ENCODE peak calls at places on chromosome 5, in four cellular contexts. Z is Peyer's patch, C is right lobe of liver, J is cardiac muscle cell. B is an unnamed sample. For H3K4me1, the result is how much of the 10 kb centered on the place peaks cover.

GRCh38 chr5:80937591-80937990 is 22.6 kb upstream of the RASGRF2 start:
- DNase-seq in Z (no peak), C (no peak), J (no peak), B (no peak)

GRCh38 chr5:87850843-87851242 is 417.8 kb downstream of the TMEM161B start:
- DNase-seq in Z (no peak), C (no peak), J (no peak), B (no peak)

GRCh38 chr5:123429993-123430392 is 6.8 kb upstream of the CEP120 start:
- DNase-seq in Z (no peak), C (no peak), J (no peak), B (no peak)

GRCh38 chr5:57824047-57824446 is 341.4 kb upstream of the ACTBL2 start:
- DNase-seq in Z (no peak), C (no peak), J (no peak), B (no peak)

GRCh38 chr5:127962491-127962890 is 121.1 kb upstream of the SLC12A2 start:
- DNase-seq in Z (no peak), C (no peak), J (no peak), B (no peak)

GRCh38 chr5:121949885-121950284 is 11.9 kb upstream of the SRFBP1 start:
- DNase-seq in Z (no peak), C (no peak), J (peak), B (no peak)

GRCh38 chr5:17400724-17401508 is 97.1 kb upstream of the TAF11L2 start:
- DNase-seq in Z (no peak), C (no peak), J (no peak), B (no peak)

GRCh38 chr5:18744990-18745590 is 1110.8 kb downstream of the TAF11L14 start:
- DNase-seq in Z (no peak), C (no peak), J (no peak), B (no peak)

GRCh38 chr5:108687599-108688220 is 60.0 kb upstream of the FER start:
- DNase-seq in Z (no peak), C (no peak), J (no peak), B (no peak)

GRCh38 chr5:149794338-149795023 is 64.4 kb downstream of the PPARGC1B start:
- DNase-seq in Z (no peak), C (no peak), J (peak), B (no peak)
- H3K4me1 ChIP-seq in Z (under half), C (under half), J (under half), B (under half)

DNA sequence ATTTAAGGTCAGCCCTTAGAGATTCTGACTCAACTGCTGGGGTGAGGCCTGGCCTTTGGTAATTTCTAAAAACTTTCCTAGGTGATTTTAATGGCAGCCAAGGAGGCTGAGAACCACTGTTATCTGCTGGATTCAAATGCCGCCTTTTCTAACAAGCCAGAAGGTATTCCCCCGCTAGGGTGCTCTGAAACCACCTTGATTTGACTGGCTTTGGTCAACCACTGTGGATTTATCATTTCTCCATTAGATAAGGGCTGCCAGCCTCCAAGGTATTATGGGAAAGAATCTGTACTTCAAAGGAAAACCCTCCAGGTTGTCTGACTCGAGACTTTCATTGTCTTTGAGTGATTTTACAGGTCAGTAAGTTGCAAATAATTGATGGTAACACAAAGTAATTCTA is 4.3 kb downstream of the ANXA6 start:
- DNase-seq in Z (no peak), C (no peak), J (no peak), B (no peak)
- H3K4me1 ChIP-seq in Z (half or more), C (under half), J (half or more), B (under half)

GRCh38 chr5:172918421-172919371 is 40.5 kb upstream of the RPL26L1 start:
- DNase-seq in Z (no peak), C (no peak), J (no peak), B (no peak)
- H3K4me1 ChIP-seq in Z (under half), C (under half), J (under half), B (under half)

GRCh38 chr5:79508354-79508753 is 5.6 kb downstream of the HOMER1 start:
- DNase-seq in Z (no peak), C (no peak), J (no peak), B (no peak)

GRCh38 chr5:79507251-79508205 is 6.4 kb downstream of the HOMER1 start:
- DNase-seq in Z (no peak), C (no peak), J (no peak), B (no peak)

GRCh38 chr5:79509244-79509880 is 4.6 kb downstream of the HOMER1 start:
- DNase-seq in Z (no peak), C (no peak), J (no peak), B (no peak)

GRCh38 chr5:79510638-79511037 is 3.3 kb downstream of the HOMER1 start:
- DNase-seq in Z (no peak), C (no peak), J (no peak), B (no peak)

GRCh38 chr5:79508794-79509193 is 5.1 kb downstream of the HOMER1 start:
- DNase-seq in Z (no peak), C (no peak), J (no peak), B (no peak)
- H3K4me1 ChIP-seq in Z (under half), C (under half), J (under half), B (under half)

DNA sequence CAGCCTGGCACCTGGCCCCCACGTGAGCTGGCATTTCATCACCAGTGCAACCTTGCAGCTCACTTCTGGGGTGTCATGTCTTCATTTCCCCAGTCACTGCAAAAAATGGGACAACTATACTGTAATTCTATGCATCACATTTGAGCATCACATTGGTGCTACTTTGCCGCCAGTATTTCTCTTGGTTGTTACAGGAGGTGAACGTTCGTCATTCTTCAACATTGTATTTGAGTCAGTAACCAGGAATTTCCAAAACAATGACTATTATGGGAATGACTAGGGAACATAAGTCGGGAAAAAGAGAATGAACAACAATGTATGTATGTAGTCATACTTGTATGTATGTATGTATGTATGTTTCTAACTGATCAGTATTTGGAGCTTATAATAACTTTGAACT is 1278.0 kb downstream of the EFNA5 start:
- DNase-seq in Z (no peak), C (no peak), J (no peak), B (no peak)
- H3K4me1 ChIP-seq in Z (under half), C (under half), J (under half), B (under half)

GRCh38 chr5:146206257-146206656 is 2.9 kb downstream of the RBM27 start:
- DNase-seq in Z (no peak), C (no peak), J (no peak), B (no peak)
- H3K4me1 ChIP-seq in Z (under half), C (under half), J (under half), B (under half)

DNA sequence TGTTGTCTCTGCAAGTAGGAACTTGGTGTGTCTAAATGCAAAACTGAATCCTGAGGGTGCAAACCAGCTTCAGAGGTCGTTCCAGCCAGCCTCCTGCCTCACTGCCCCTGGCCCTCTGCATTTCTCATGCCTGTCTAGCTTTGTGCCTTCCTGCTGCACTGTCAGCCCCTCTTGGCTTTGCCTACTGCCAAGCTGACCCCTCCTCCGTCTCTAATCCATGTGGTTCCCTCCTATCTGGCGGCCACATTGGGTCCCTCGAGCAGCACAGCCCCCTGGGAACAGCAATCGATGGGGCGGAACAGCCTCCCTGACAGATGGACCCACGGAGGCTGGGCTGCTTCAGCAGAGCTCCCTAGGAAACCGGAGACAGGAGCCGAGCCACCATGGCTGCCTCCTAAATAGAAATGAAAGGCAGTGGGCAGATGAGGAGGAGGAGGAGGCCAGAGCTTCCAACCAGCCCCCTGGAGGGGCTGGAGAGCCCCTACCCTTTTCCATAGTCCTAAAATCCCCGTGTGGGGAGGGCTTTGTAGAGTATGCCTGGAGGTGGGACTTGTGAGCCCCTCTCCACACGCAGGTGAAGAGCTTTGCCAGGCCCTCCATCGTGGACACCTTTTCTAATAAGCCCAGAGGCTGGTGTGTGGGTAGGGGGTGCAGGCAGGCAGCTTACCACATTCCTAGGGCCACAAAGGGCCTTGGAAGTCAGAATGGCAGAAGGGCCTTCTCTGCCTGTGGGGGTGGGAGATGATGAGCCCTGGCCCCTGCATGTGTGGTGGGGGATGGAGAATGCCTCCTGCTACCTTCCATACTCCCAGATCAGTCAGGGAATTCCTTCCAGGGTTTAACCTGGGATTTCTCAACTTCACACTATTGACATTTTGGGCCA is 9.2 kb upstream of the CXXC5 start:
- DNase-seq in Z (peak), C (no peak), J (no peak), B (peak)
- H3K4me1 ChIP-seq in Z (half or more), C (under half), J (under half), B (half or more)

GRCh38 chr5:167947312-167947711 is 344.1 kb upstream of the WWC1 start:
- DNase-seq in Z (no peak), C (no peak), J (no peak), B (no peak)
- H3K4me1 ChIP-seq in Z (under half), C (under half), J (under half), B (under half)

GRCh38 chr5:421901-422300 is 21.1 kb upstream of the EXOC3 start:
- DNase-seq in Z (peak), C (no peak), J (no peak), B (peak)
- H3K4me1 ChIP-seq in Z (under half), C (under half), J (under half), B (under half)

B was measured in kidney.